ENCODE peak calls at places on chromosomes 12 and 14, in four cellular contexts. X is body of pancreas, G is H1, B is gastrocnemius medialis. A is an unnamed sample.

GRCh38 chr12:130394906-130395305 is 57.2 kb downstream of the PIWIL1 start:
- DNase-seq in X (no peak), G (no peak), B (no peak), A (no peak)

GRCh38 chr14:90522585-90523191 is 125.9 kb downstream of the CALM1 start:
- DNase-seq in X (no peak), G (no peak), B (peak; percentile 61), A (peak; percentile 75)

GRCh38 chr14:26598081-26598671 is 343 bp upstream of the NOVA1 start:
- DNase-seq in X (peak; percentile 72), G (peak; percentile 96), B (peak; percentile 78), A (peak; percentile 58)

GRCh38 chr14:90601521-90601920 is 204.7 kb downstream of the CALM1 start:
- DNase-seq in X (no peak), G (no peak), B (no peak), A (no peak)

GRCh38 chr12:124013073-124013472 is 40.1 kb downstream of the ZNF664 start:
- DNase-seq in X (no peak), G (no peak), B (no peak), A (no peak)

GRCh38 chr14:86654558-86655184 is 1124.7 kb downstream of the FLRT2 start:
- DNase-seq in X (peak; percentile 86), G (peak; percentile 89), B (no peak), A (peak; percentile 55)

GRCh38 chr14:21527320-21527679 is 1.2 kb upstream of the SALL2 start:
- DNase-seq in X (no peak), G (no peak), B (no peak), A (no peak)

GRCh38 chr14:105474478-105475268 is at the start of gene CRIP2:
- DNase-seq in X (no peak), G (peak; percentile 73), B (no peak), A (no peak)

GRCh38 chr12:119938049-119938667 is 50.9 kb upstream of the BICDL1 start:
- DNase-seq in X (peak; percentile 57), G (peak; percentile 87), B (peak; percentile 13), A (no peak)

GRCh38 chr12:41055875-41056577 is 132.1 kb upstream of the PDZRN4 start:
- DNase-seq in X (no peak), G (no peak), B (no peak), A (no peak)

GRCh38 chr12:57372233-57372632 is 58.6 kb downstream of the R3HDM2 start:
- DNase-seq in X (peak; percentile 21), G (no peak), B (no peak), A (no peak)

GRCh38 chr12:4050340-4050739 is 177.1 kb upstream of the PARP11 start:
- DNase-seq in X (no peak), G (peak; percentile 33), B (no peak), A (no peak)

GRCh38 chr12:23949212-23950010 is at the start of gene SOX5:
- DNase-seq in X (peak; percentile 15), G (peak; percentile 45), B (no peak), A (peak; percentile 46)

GRCh38 chr14:104972301-104973211 is 5.6 kb downstream of the AHNAK2 start:
- DNase-seq in X (peak; percentile 54), G (no peak), B (peak; percentile 61), A (peak; percentile 83)

GRCh38 chr12:99567072-99567471 is 80.5 kb upstream of the GARIN6 start:
- DNase-seq in X (no peak), G (no peak), B (no peak), A (no peak)

GRCh38 chr12:112124918-112125249 is 476 bp upstream of the TRAFD1 start:
- DNase-seq in X (peak; percentile 1), G (no peak), B (no peak), A (no peak)

GRCh38 chr12:642633-643477 is 20.4 kb downstream of the NINJ2 start:
- DNase-seq in X (peak; percentile 80), G (peak; percentile 78), B (peak; percentile 78), A (peak; percentile 90)

GRCh38 chr12:116651089-116651488 is 86.8 kb downstream of the SPRING1 start:
- DNase-seq in X (no peak), G (no peak), B (no peak), A (no peak)

GRCh38 chr14:38078393-38078792 is 129.3 kb upstream of the SSTR1 start:
- DNase-seq in X (no peak), G (no peak), B (no peak), A (peak; percentile 51)

GRCh38 chr12:91099836-91100235 is 11.5 kb downstream of the LUM start:
- DNase-seq in X (no peak), G (no peak), B (no peak), A (no peak)

GRCh38 chr12:100661300-100661951 is 87.9 kb downstream of the GAS2L3 start:
- DNase-seq in X (no peak), G (no peak), B (no peak), A (no peak)

GRCh38 chr14:21070610-21071224 is 613 bp downstream of the ARHGEF40 start:
- DNase-seq in X (peak; percentile 45), G (peak; percentile 86), B (peak; percentile 39), A (no peak)

GRCh38 chr12:53842686-53843085 is 90.9 kb upstream of the CISTR start:
- DNase-seq in X (no peak), G (no peak), B (no peak), A (no peak)

GRCh38 chr12:105641742-105642141 is 311.3 kb downstream of the C12orf75 start:
- DNase-seq in X (no peak), G (no peak), B (no peak), A (no peak)

GRCh38 chr12:25388216-25388615 is 137.5 kb upstream of the KRAS start:
- DNase-seq in X (no peak), G (no peak), B (no peak), A (no peak)

GRCh38 chr12:94186461-94187237 is 38.3 kb downstream of the PLXNC1 start:
- DNase-seq in X (peak; percentile 20), G (peak; percentile 87), B (peak; percentile 18), A (peak; percentile 51)

GRCh38 chr14:104253901-104254353 is 115.5 kb downstream of the KIF26A start:
- DNase-seq in X (no peak), G (no peak), B (no peak), A (no peak)

DNA sequence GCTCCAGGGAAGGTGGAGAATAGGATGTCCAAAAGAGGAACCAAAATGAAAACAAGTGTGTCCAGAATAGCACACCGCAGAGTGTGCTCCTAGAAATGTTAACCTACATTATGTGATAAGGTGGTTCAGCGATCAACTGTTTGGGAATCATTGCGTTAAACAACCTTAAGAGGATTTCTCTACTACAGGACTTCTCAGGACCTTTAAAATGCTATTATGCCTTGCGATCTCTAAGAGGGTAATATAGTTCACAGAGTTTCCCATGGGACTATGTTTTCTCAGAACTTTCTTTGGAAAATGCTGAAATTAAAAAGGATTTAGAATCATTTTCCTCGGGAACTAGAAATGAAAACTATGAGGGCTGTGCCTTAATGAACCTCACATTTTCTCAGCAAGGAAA is 1.8 kb downstream of the GLT8D2 start:
- DNase-seq in X (no peak), G (no peak), B (no peak), A (no peak)
- H3K4me3 ChIP-seq in X (no peak overlapping the region), G (no peak overlapping the region), B (no peak overlapping the region), A (no peak overlapping the region)

GRCh38 chr14:94930690-94931089 is 160.8 kb upstream of the GSC start:
- DNase-seq in X (no peak), G (no peak), B (no peak), A (no peak)

GRCh38 chr14:94926176-94926575 is 156.3 kb upstream of the GSC start:
- DNase-seq in X (no peak), G (no peak), B (no peak), A (no peak)

GRCh38 chr14:94932589-94932988 is 162.7 kb upstream of the GSC start:
- DNase-seq in X (no peak), G (no peak), B (no peak), A (no peak)

GRCh38 chr14:94925416-94925815 is 155.5 kb upstream of the GSC start:
- DNase-seq in X (no peak), G (no peak), B (no peak), A (no peak)

DNA sequence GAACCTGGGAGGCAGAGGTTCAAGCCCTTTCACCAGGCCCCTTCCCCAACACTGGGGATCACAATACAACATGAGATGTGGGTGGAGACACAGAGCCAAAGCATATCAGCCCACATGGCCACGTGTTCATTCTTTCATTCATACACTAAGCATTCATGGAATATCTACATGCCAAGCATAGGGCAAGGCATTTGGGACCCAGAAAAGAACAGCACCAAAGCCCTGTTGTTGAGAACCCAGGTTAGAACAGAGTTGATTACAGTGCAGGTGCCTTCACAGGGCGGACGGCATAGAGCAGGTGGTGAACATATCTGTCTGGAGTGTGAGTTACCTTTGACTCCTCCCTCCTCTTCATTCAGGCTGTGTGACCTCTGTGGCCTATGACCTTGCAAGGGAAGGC is 159.4 kb upstream of the GSC start:
- DNase-seq in X (no peak), G (no peak), B (no peak), A (no peak)
- TF ChIP-seq CTCF in X (no peak), G (no peak), B (no peak), A (no peak)

GRCh38 chr12:8906781-8907180 is 7.5 kb upstream of the PHC1 start:
- DNase-seq in X (no peak), G (no peak), B (no peak), A (no peak)
- H3K36me3 ChIP-seq in X (no peaks in the 10 kb centered on the region), G (no peaks in the 10 kb centered on the region), B (no peaks in the 10 kb centered on the region), A (no peaks in the 10 kb centered on the region)

DNA sequence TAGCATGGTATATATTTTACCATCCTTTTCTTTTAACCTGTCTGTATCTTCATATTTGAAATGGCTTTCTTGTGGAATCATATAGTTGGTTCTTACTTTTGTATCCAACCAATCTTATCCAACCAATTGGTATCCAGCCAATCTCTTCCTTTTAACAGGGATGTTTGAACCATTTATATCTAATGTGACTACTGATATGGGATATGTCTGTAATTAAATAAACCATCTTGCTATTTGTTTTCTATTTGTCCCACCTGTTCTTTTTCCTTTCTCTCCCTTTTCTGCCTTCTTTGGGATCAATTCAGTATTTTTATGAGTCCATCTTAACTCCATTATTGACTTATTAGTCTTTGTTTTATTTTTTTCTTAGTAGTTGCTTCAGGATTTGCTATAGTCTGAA is 30.8 kb upstream of the SNX6 start:
- DNase-seq in X (no peak), G (no peak), B (no peak), A (no peak)
- H3K4me3 ChIP-seq in X (no peak overlapping the region), G (no peak overlapping the region), B (no peak overlapping the region), A (no peak overlapping the region)

A was measured in lower lobe of right lung.